ENCODE peak calls at places on chromosomes 7 and 10, in eight cellular contexts. V is ascending aorta, Q is fibroblast of lung, X is heart left ventricle, Z is heart right ventricle, O is adrenal gland, D is hepatocyte, I is PC-9. P is an unnamed sample.

GRCh38 chr10:83539528-83540308 is 599.6 kb upstream of the GHITM start:
- DNase-seq in Z (peak; percentile 69), I (no peak), O (no peak), D (peak; percentile 54), X (peak; percentile 86), V (no peak), Q (no peak), P (peak; percentile 60)

GRCh38 chr10:132517951-132518521 is 19.6 kb upstream of the INPP5A start:
- DNase-seq in Q (no peak), O (no peak), Z (no peak), D (no peak), I (no peak), V (no peak), X (peak; percentile 65), P (no peak)

GRCh38 chr10:123014772-123015171 is 6.0 kb downstream of the ACADSB start:
- DNase-seq in O (no peak), Z (no peak), I (no peak), X (no peak), Q (no peak), V (no peak), D (no peak), P (no peak)

GRCh38 chr10:78889536-78890063 is 179.2 kb upstream of the ZMIZ1 start:
- DNase-seq in Z (no peak), X (no peak), O (no peak), D (no peak), V (no peak), I (no peak), Q (no peak), P (no peak)

GRCh38 chr10:109480836-109481235 is 442.5 kb downstream of the XPNPEP1 start:
- DNase-seq in D (no peak), O (no peak), Q (no peak), Z (no peak), I (no peak), X (no peak), V (no peak), P (no peak)

GRCh38 chr10:125148021-125148439 is 12.3 kb downstream of the CTBP2 start:
- DNase-seq in O (no peak), Q (peak; percentile 65), I (no peak), D (peak; percentile 57), Z (peak; percentile 45), V (no peak), X (no peak), P (no peak)

GRCh38 chr7:116671111-116671510 is 885 bp upstream of the MET start:
- DNase-seq in X (no peak), Z (no peak), O (no peak), I (no peak), D (no peak), Q (no peak), V (no peak), P (no peak)

GRCh38 chr10:101781984-101782810 is 1.0 kb downstream of the NPM3 start:
- DNase-seq in O (no peak), X (no peak), V (no peak), D (no peak), Q (no peak), Z (no peak), I (no peak), P (no peak)

GRCh38 chr10:124076334-124076733 is 17.1 kb downstream of the CHST15 start:
- DNase-seq in Z (no peak), O (no peak), Q (no peak), X (no peak), V (no peak), D (no peak), I (no peak), P (no peak)

GRCh38 chr7:122790558-122790957 is 87.8 kb upstream of the RNF148 start:
- DNase-seq in D (no peak), Z (no peak), X (no peak), Q (no peak), V (no peak), O (no peak), I (no peak), P (no peak)

GRCh38 chr7:101602484-101603241 is 26.4 kb downstream of the MYL10 start:
- DNase-seq in Q (peak; percentile 71), V (no peak), O (peak; percentile 62), X (peak; percentile 73), D (peak; percentile 91), Z (peak; percentile 79), I (peak; percentile 47), P (peak; percentile 31)

GRCh38 chr10:5817322-5818047 is 4.3 kb upstream of the GDI2 start:
- DNase-seq in V (no peak), D (no peak), O (no peak), X (no peak), Z (no peak), Q (no peak), I (no peak), P (no peak)

GRCh38 chr7:149050941-149051340 is 22.6 kb upstream of the PDIA4 start:
- DNase-seq in O (no peak), D (no peak), V (no peak), I (no peak), X (no peak), Z (no peak), Q (no peak), P (no peak)

GRCh38 chr7:123871998-123872867 is 27.3 kb downstream of the HYAL4 start:
- DNase-seq in V (no peak), Q (peak; percentile 70), D (peak; percentile 77), X (peak; percentile 8), I (peak; percentile 40), Z (peak; percentile 14), O (peak; percentile 24), P (no peak)
- TF ChIP-seq CTCF in V (peak; percentile 14), Q (peak; percentile 65), D (peak; percentile 61), X (peak; percentile 22), I (peak; percentile 59), Z (peak; percentile 55), O (peak; percentile 55), P (peak; percentile 63)

GRCh38 chr10:606767-607544 is 82.5 kb downstream of the DIP2C start:
- DNase-seq in Z (no peak), Q (peak; percentile 54), I (no peak), X (no peak), O (no peak), D (no peak), V (no peak), P (no peak)
- H3K4me3 ChIP-seq in Z (no peak overlapping the region), Q (no peak overlapping the region), I (no peak overlapping the region), X (no peak overlapping the region), O (no peak overlapping the region), D (no peak overlapping the region), V (no peak overlapping the region), P (no peak overlapping the region)

DNA sequence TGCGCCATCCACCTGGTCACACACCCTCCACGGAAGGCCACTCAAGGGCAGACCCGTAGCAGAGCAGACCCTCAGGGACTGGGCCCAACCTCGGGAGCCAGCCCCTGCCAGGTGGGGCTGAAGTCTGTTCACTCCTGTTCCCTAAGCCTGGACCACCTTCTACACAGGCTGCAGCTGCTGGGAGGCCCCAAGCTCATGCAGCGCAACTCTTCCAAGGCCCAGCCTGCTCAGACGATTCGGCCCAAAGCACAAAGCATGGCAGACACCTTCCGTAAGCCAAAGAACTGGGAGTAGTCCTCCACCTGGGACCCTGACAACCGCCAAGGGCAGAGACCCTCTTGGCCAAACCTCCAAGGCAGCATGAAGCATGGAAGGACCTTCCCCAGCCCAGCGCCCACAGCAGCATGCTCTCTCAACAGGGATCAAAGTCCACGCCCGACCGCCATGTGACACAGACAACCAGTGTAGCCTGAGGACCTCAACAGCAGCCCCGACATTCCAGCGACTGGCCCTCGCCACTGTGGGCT is 11.5 kb downstream of the SHH start:
- DNase-seq in O (no peak), D (no peak), X (no peak), Z (no peak), Q (no peak), I (no peak), V (no peak), P (no peak)
- H3K27me3 ChIP-seq in O (peaks cover 16% of the 10 kb centered on the region), D (peaks cover 32% of the 10 kb centered on the region), X (peaks cover 42% of the 10 kb centered on the region), Z (peaks cover 97% of the 10 kb centered on the region), Q (peaks cover 28% of the 10 kb centered on the region), I (peaks cover 37% of the 10 kb centered on the region), V (no peaks in the 10 kb centered on the region), P (no peaks in the 10 kb centered on the region)

GRCh38 chr7:135966341-135967043 is 10.7 kb downstream of the MTPN start:
- DNase-seq in O (no peak), Q (no peak), D (no peak), X (no peak), V (no peak), Z (no peak), I (no peak), P (no peak)
- TF ChIP-seq CTCF in O (no peak), Q (no peak), D (no peak), X (no peak), V (no peak), Z (no peak), I (no peak), P (no peak)

P was measured in GM06990.